ENCODE peak calls at places on chromosomes 16 and 17, in six cellular contexts. A is HEK293T; S is germinal center; I is GOT3; U is activated naive CD8-positive, alpha-beta T cell treated with anti-CD3 and anti-CD28 coated beads, Interleukin-2, amount 50 U/mL, for 16 hours; B is brain pericyte. J is an unnamed sample.

GRCh38 chr16:84475643-84476240 is 28.7 kb downstream of the MEAK7 start:
- DNase-seq in A (no peak), S (no peak), I (no peak), U (no peak), B (no peak), J (no peak)

GRCh38 chr16:49498241-49499017 is 124.8 kb downstream of the C16orf78 start:
- DNase-seq in A (no peak), S (no peak), I (no peak), U (no peak), B (no peak), J (no peak)

GRCh38 chr16:72972878-72973571 is 74.9 kb downstream of the ZFHX3 start:
- DNase-seq in A (no peak), S (no peak), I (no peak), U (no peak), B (no peak), J (no peak)

GRCh38 chr16:53625221-53625620 is 78.4 kb downstream of the RPGRIP1L start:
- DNase-seq in A (no peak), S (no peak), I (no peak), U (no peak), B (no peak), J (no peak)

GRCh38 chr16:85171004-85171808 is 58.9 kb upstream of the CIBAR2 start:
- DNase-seq in A (no peak), S (no peak), I (no peak), U (no peak), B (no peak), J (no peak)

GRCh38 chr16:66844342-66845079 is at the start of gene CA7:
- DNase-seq in A (no peak), S (no peak), I (no peak), U (no peak), B (no peak), J (no peak)

GRCh38 chr17:60439501-60439900 is 17.2 kb downstream of the CHCT1 start:
- DNase-seq in A (no peak), S (no peak), I (no peak), U (no peak), B (no peak), J (no peak)

GRCh38 chr17:66941249-66941648 is 23.3 kb upstream of the CACNG4 start:
- DNase-seq in A (no peak), S (no peak), I (no peak), U (no peak), B (no peak), J (no peak)

GRCh38 chr17:46811978-46812583 is 6.4 kb downstream of the WNT3 start:
- DNase-seq in A (no peak), S (no peak), I (no peak), U (no peak), B (no peak), J (no peak)

GRCh38 chr17:72135546-72136325 is 14.9 kb downstream of the SOX9 start:
- DNase-seq in A (no peak), S (no peak), I (no peak), U (no peak), B (no peak), J (no peak)

GRCh38 chr16:54987081-54987480 is 56.4 kb downstream of the IRX5 start:
- DNase-seq in A (no peak), S (no peak), I (no peak), U (no peak), B (no peak), J (no peak)

GRCh38 chr16:58025351-58026138 is at the start of gene MMP15:
- DNase-seq in A (peak), S (peak), I (no peak), U (peak), B (no peak), J (peak)

GRCh38 chr17:80832888-80833583 is 158.6 kb upstream of the CHMP6 start:
- DNase-seq in A (peak), S (peak), I (peak), U (peak), B (peak), J (peak)

GRCh38 chr16:66551362-66551761 is 1.0 kb upstream of the CKLF start:
- DNase-seq in A (peak), S (peak), I (no peak), U (peak), B (no peak), J (peak)

GRCh38 chr17:76527430-76528111 is 9.9 kb downstream of the CYGB start:
- DNase-seq in A (no peak), S (peak), I (no peak), U (no peak), B (peak), J (no peak)

GRCh38 chr16:88356727-88357199 is 26.0 kb upstream of the ZNF469 start:
- DNase-seq in A (no peak), S (no peak), I (no peak), U (no peak), B (no peak), J (no peak)

GRCh38 chr17:12917401-12917800 is 100.4 kb downstream of the ELAC2 start:
- DNase-seq in A (no peak), S (no peak), I (no peak), U (no peak), B (no peak), J (no peak)

GRCh38 chr17:7018331-7018964 is 4.4 kb upstream of the BCL6B start:
- DNase-seq in A (no peak), S (no peak), I (no peak), U (no peak), B (no peak), J (no peak)

GRCh38 chr17:20919990-20920812 is 122.6 kb downstream of the USP22 start:
- DNase-seq in A (no peak), S (no peak), I (no peak), U (no peak), B (no peak), J (no peak)

GRCh38 chr16:63613701-63614100 is 1508.2 kb downstream of the CDH11 start:
- DNase-seq in A (no peak), S (no peak), I (no peak), U (no peak), B (peak), J (no peak)

GRCh38 chr16:718389-718788 is 2.6 kb upstream of the ANTKMT start:
- DNase-seq in A (no peak), S (no peak), I (no peak), U (no peak), B (no peak), J (no peak)

GRCh38 chr17:39306028-39306427 is 80.3 kb upstream of the STAC2 start:
- DNase-seq in A (no peak), S (no peak), I (no peak), U (no peak), B (no peak), J (no peak)

GRCh38 chr16:55832788-55833583 is at the start of gene CES1:
- DNase-seq in A (no peak), S (no peak), I (no peak), U (no peak), B (no peak), J (no peak)

GRCh38 chr17:67058036-67058435 is 13.7 kb downstream of the CACNG1 start:
- DNase-seq in A (no peak), S (no peak), I (no peak), U (no peak), B (no peak), J (no peak)

GRCh38 chr17:77508047-77508715 is 367.4 kb downstream of the SEC14L1 start:
- DNase-seq in A (no peak), S (no peak), I (no peak), U (no peak), B (no peak), J (no peak)

GRCh38 chr17:81641825-81642489 is 5.0 kb downstream of the TSPAN10 start:
- DNase-seq in A (no peak), S (no peak), I (peak), U (no peak), B (no peak), J (no peak)

GRCh38 chr16:24883714-24884151 is 38.0 kb downstream of the SLC5A11 start:
- DNase-seq in A (no peak), S (no peak), I (no peak), U (no peak), B (no peak), J (no peak)

GRCh38 chr16:66714659-66715307 is 18.2 kb upstream of the CMTM4 start:
- DNase-seq in A (no peak), S (no peak), I (no peak), U (no peak), B (no peak), J (no peak)

GRCh38 chr17:79034931-79035485 is 11.0 kb downstream of the C1QTNF1 start:
- DNase-seq in A (no peak), S (no peak), I (no peak), U (no peak), B (no peak), J (no peak)

J was measured in HuH-7.5.